ENCODE peak calls at places on chromosomes 7 and 10, in ten cellular contexts. G is endothelial cell; M is thoracic aorta; V is Peyer's patch; T is fibroblast of mammary gland; Q is choroid plexus epithelial cell; X is HFF-Myc; U is CD8-positive, alpha-beta T cell; J is IMR-90; E is testis. L is an unnamed sample.
A peak's percentile ranks its signal among the peaks of the same experiment; 100 is the strongest.

GRCh38 chr7:17054206-17054605 is 172.4 kb upstream of the AGR3 start:
- DNase-seq in V (no peak), Q (no peak), U (no peak), X (no peak), G (no peak), J (no peak), E (no peak), M (no peak), T (no peak), L (no peak)

GRCh38 chr7:51645707-51646298 is 329.2 kb upstream of the COBL start:
- DNase-seq in U (no peak), X (no peak), T (no peak), J (no peak), M (no peak), G (no peak), V (no peak), E (no peak), Q (no peak), L (no peak)

GRCh38 chr10:72525277-72525676 is 100.6 kb downstream of the MICU1 start:
- DNase-seq in T (peak; percentile 28), Q (peak; percentile 18), E (no peak), M (no peak), X (no peak), V (no peak), G (no peak), U (no peak), J (peak; percentile 44), L (no peak)

GRCh38 chr7:93239824-93240223 is 7.7 kb downstream of the VPS50 start:
- DNase-seq in G (no peak), X (no peak), E (no peak), J (no peak), T (no peak), V (no peak), Q (no peak), U (no peak), M (no peak), L (no peak)

GRCh38 chr7:1922071-1922869 is 252.2 kb downstream of the ELFN1 start:
- DNase-seq in V (no peak), M (no peak), Q (peak; percentile 65), G (no peak), J (peak; percentile 17), X (peak; percentile 43), T (peak; percentile 88), U (peak; percentile 60), E (no peak), L (no peak)

GRCh38 chr7:155188357-155188756 is 109.3 kb upstream of the INSIG1 start:
- DNase-seq in G (no peak), E (no peak), V (no peak), T (no peak), U (no peak), Q (no peak), M (no peak), X (no peak), J (no peak), L (no peak)

GRCh38 chr10:73865459-73866442 is 8.6 kb downstream of the CAMK2G start:
- DNase-seq in U (peak; percentile 58), T (no peak), V (peak; percentile 87), J (no peak), M (no peak), X (no peak), G (peak; percentile 40), Q (no peak), E (no peak), L (no peak)

GRCh38 chr10:102604379-102604960 is 39.8 kb upstream of the TRIM8 start:
- DNase-seq in T (peak; percentile 79), M (no peak), E (no peak), X (no peak), U (no peak), G (no peak), J (peak; percentile 92), Q (peak; percentile 71), V (no peak), L (no peak)

GRCh38 chr10:110528224-110528997 is 30.7 kb downstream of the DUSP5 start:
- DNase-seq in U (no peak), Q (peak; percentile 87), M (no peak), X (no peak), G (no peak), J (no peak), T (peak; percentile 34), E (no peak), V (no peak), L (no peak)

GRCh38 chr7:51620690-51621089 is 304.1 kb upstream of the COBL start:
- DNase-seq in U (no peak), M (no peak), V (no peak), J (no peak), Q (no peak), X (no peak), G (no peak), E (no peak), T (no peak), L (no peak)

GRCh38 chr10:120456626-120457430 is at the start of gene PLPP4:
- DNase-seq in V (no peak), X (no peak), E (peak; percentile 69), J (no peak), Q (peak; percentile 55), M (no peak), T (no peak), G (peak; percentile 35), U (no peak), L (peak; percentile 74)

GRCh38 chr10:103986360-103986759 is 19.4 kb downstream of the SLK start:
- DNase-seq in X (no peak), Q (peak; percentile 21), J (no peak), G (no peak), M (no peak), E (no peak), T (no peak), U (peak; percentile 42), V (no peak), L (no peak)

GRCh38 chr10:60253490-60253889 is 136.2 kb downstream of the ANK3 start:
- DNase-seq in X (no peak), G (no peak), E (no peak), T (no peak), M (no peak), U (no peak), V (no peak), Q (no peak), J (no peak), L (no peak)

GRCh38 chr10:15853800-15854199 is 6.5 kb downstream of the MINDY3 start:
- DNase-seq in Q (no peak), E (no peak), U (no peak), X (no peak), V (no peak), T (no peak), G (no peak), J (no peak), M (no peak), L (no peak)

GRCh38 chr7:44348300-44348699 is 22.9 kb upstream of the CAMK2B start:
- DNase-seq in V (no peak), E (no peak), Q (peak; percentile 71), M (no peak), X (no peak), U (no peak), T (peak; percentile 40), G (peak; percentile 28), J (peak; percentile 39), L (no peak)
- TF ChIP-seq CTCF in V (no peak), E (no peak), Q (peak; percentile 76), M (peak; percentile 43), X (peak; percentile 51), U (no peak), T (peak; percentile 47), G (no peak), J (peak; percentile 63), L (peak; percentile 49)

DNA sequence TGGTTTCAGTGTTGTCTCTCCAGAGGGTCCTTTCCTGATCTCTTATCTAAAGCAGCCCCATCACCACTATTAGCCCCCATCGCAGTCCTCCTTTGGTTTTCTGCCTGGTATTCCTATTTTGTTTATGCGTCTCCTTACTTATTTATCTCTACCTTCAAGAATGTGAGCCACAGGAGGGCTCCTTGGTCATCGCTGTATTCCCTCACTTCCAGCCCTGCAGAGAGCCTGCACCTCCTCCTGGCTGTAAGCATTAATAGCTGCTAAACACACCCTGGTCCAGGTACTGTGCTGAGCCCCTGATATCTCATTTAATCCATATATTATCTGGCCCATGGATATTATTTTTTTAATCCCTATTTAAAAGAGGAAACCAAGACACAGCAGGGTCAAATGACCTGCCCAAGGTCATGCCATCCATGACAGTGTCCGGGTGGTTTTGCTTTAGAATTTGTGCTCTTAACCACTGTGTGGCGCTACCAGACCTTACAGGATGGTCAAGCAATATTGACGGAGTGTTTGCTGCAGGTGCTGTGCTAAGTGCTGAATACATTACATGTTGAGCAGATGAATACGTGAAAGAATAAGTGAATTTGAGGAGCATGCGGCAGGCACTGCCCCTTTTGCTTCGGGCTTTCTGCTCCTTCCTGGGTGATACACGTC is 227.2 kb downstream of the ADAM12 start:
- DNase-seq in V (no peak), X (no peak), M (no peak), G (no peak), E (no peak), T (peak; percentile 68), Q (peak; percentile 72), J (peak; percentile 37), U (no peak), L (no peak)
- TF ChIP-seq CTCF in V (no peak), X (peak; percentile 27), M (no peak), G (no peak), E (no peak), T (peak; percentile 54), Q (peak; percentile 71), J (peak; percentile 43), U (no peak), L (peak; percentile 67)

DNA sequence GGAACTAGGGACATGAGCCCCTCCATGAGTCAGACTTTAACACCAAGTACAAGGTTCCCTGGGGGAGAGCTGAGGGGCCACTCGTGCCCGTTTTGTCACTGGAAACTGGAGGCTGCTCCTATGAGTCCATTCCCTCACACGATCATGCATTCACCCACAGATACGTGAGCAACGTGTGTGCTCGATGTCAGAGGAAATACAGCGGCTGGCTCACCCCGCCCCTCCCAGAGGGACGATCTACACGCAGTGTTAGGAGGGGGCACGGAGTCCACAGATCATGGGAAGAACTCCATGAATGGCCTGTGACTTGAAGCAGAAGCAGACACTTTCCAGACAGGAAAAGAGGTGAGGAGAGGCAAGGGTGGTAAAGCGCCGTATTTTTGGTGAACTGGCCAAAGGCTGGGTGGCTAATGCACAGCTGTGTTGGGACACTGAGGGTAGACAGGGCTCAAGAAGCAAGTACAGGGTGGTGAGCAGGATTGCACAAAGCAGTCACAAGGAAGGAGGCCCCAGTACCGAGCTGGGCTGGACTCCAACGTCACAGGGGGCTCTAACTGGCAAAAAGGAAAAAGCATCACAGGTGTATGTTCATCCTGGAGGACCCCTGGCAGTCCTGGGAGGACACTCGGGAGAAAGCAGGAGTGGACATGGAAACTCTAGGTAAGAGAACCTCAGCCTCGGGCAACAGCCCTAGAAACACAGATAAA is 41.4 kb downstream of the TNS3 start:
- DNase-seq in J (no peak), U (no peak), V (no peak), M (no peak), T (no peak), G (no peak), Q (no peak), E (no peak), X (no peak), L (no peak)
- TF ChIP-seq CTCF in J (no peak), U (no peak), V (no peak), M (no peak), T (no peak), G (no peak), Q (no peak), E (no peak), X (no peak), L (no peak)

DNA sequence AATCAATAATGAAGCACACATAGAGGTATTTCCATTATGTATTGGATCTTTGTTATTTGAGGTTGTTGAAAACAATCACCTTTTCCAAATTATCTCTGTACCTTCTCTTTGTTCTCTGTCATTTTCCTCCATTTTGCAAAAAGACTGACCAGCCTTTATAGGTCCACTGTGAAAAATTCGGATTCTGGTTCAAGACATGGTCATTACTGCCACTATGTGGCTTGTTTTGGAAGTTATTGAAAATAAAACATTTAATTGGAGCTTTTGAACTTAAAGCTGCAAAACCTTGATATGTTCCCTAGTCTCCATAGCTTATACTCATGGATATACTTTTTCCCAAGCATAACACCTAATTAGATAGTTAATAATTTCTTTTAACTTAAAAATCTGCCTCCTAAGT is 1094.4 kb downstream of the NRG3 start:
- DNase-seq in G (no peak), X (no peak), E (no peak), M (no peak), J (peak; percentile 4), T (peak; percentile 38), U (no peak), Q (peak; percentile 37), V (no peak), L (no peak)
- TF ChIP-seq CTCF in G (peak; percentile 41), X (no peak), E (peak; percentile 38), M (peak; percentile 29), J (peak; percentile 43), T (peak; percentile 39), U (no peak), Q (peak; percentile 32), V (no peak), L (peak; percentile 67)